ENCODE peak calls at places on chromosomes 2 and 18, in nine cellular contexts. W is naive B cell, Y is activated T-cell treated with anti-CD3 and anti-CD28 coated beads for 24 hours, S is lower lobe of right lung, L is HFFc6, T is GM20000, E is G401, C is Daoy, F is RPMI7951. N is an unnamed sample.

GRCh38 chr18:61606759-61607158 is 273.5 kb downstream of the CDH20 start:
- DNase-seq in F (peak), W (no peak), Y (no peak), E (peak), S (peak), C (peak), T (no peak), L (peak), N (peak)

GRCh38 chr2:46267616-46268015 is 29.6 kb upstream of the EPAS1 start:
- DNase-seq in S (no peak), W (no peak), T (no peak), C (no peak), F (no peak), E (no peak), L (no peak), Y (no peak), N (no peak)

GRCh38 chr18:5895300-5895885 is at the start of gene TMEM200C:
- DNase-seq in C (peak), S (peak), T (peak), Y (no peak), E (no peak), F (no peak), W (no peak), L (no peak), N (no peak)

GRCh38 chr2:7956126-7956689 is 725.6 kb upstream of the ID2 start:
- DNase-seq in L (no peak), F (no peak), Y (no peak), S (no peak), W (no peak), T (no peak), E (no peak), C (no peak), N (no peak)

GRCh38 chr2:29705636-29706035 is 215.8 kb downstream of the ALK start:
- DNase-seq in E (no peak), T (no peak), C (no peak), S (no peak), W (no peak), L (no peak), Y (no peak), F (no peak), N (no peak)

GRCh38 chr2:150589760-150590159 is 102.3 kb upstream of the RND3 start:
- DNase-seq in L (no peak), F (no peak), E (no peak), Y (no peak), S (no peak), T (no peak), C (no peak), W (no peak), N (no peak)

GRCh38 chr2:173999272-173999671 is 34.1 kb upstream of the SP3 start:
- DNase-seq in L (no peak), E (peak), F (no peak), Y (no peak), S (no peak), C (no peak), T (no peak), W (no peak), N (no peak)

GRCh38 chr2:186903183-186903582 is 54.2 kb upstream of the ZSWIM2 start:
- DNase-seq in F (peak), W (no peak), L (no peak), T (no peak), E (no peak), Y (no peak), S (no peak), C (no peak), N (no peak)

GRCh38 chr18:63444567-63444966 is 22.3 kb upstream of the VPS4B start:
- DNase-seq in T (peak), W (peak), S (no peak), F (peak), C (peak), Y (no peak), L (peak), E (no peak), N (no peak)

GRCh38 chr2:11344956-11345671 is 678 bp upstream of the ROCK2 start:
- DNase-seq in E (peak), S (peak), C (peak), W (no peak), T (no peak), Y (no peak), F (peak), L (peak), N (peak)